ENCODE peak calls at places on chromosomes 3 and 15, in four cellular contexts. I is lower leg skin, Z is WTC11, N is HL-60. F is an unnamed sample.

GRCh38 chr3:190826018-190826417 is 36.5 kb downstream of the GMNC start:
- DNase-seq in Z (no peak), N (no peak), I (no peak), F (no peak)

GRCh38 chr15:77036537-77037474 is 34.1 kb downstream of the TSPAN3 start:
- DNase-seq in N (no peak), Z (no peak), I (no peak), F (no peak)

GRCh38 chr3:128878556-128879124 is 780 bp upstream of the ACAD9 start:
- DNase-seq in N (peak), Z (no peak), I (peak), F (peak)

GRCh38 chr3:115148142-115148790 is 1.2 kb upstream of the ZBTB20 start:
- DNase-seq in N (no peak), I (no peak), Z (no peak), F (no peak)

GRCh38 chr3:79067734-79068133 is 700.1 kb downstream of the ROBO1 start:
- DNase-seq in Z (no peak), I (no peak), N (no peak), F (no peak)

GRCh38 chr15:77173487-77173886 is 102.6 kb upstream of the TSPAN3 start:
- DNase-seq in I (no peak), N (no peak), Z (no peak), F (no peak)

GRCh38 chr3:195591220-195591619 is 7.5 kb upstream of the APOD start:
- DNase-seq in Z (no peak), I (no peak), N (no peak), F (no peak)

GRCh38 chr15:74200394-74200793 is 2.2 kb downstream of the STRA6 start:
- DNase-seq in I (peak), Z (no peak), N (no peak), F (peak)

GRCh38 chr15:42858999-42859789 is 61.4 kb downstream of the TTBK2 start:
- DNase-seq in Z (no peak), I (no peak), N (no peak), F (no peak)

GRCh38 chr3:29285356-29286070 is 4.6 kb downstream of the RBMS3 start:
- DNase-seq in Z (no peak), I (no peak), N (no peak), F (no peak)

GRCh38 chr15:64521726-64522164 is 61.4 kb downstream of the ZNF609 start:
- DNase-seq in N (peak), Z (no peak), I (peak), F (peak)

GRCh38 chr3:13170317-13170716 is 97.1 kb upstream of the IQSEC1 start:
- DNase-seq in I (no peak), Z (no peak), N (no peak), F (no peak)

GRCh38 chr3:111926266-111926676 is 52.6 kb upstream of the ABHD10 start:
- DNase-seq in Z (no peak), N (no peak), I (no peak), F (no peak)

GRCh38 chr3:132317229-132317948 is at the start of gene ACP3:
- DNase-seq in Z (no peak), N (peak), I (peak), F (peak)

GRCh38 chr3:172561894-172562664 is 38.8 kb upstream of the TNFSF10 start:
- DNase-seq in Z (no peak), I (peak), N (peak), F (no peak)

GRCh38 chr3:110664148-110664547 is 407.5 kb upstream of the NECTIN3 start:
- DNase-seq in I (no peak), N (no peak), Z (no peak), F (no peak)

GRCh38 chr15:94193906-94194305 is 37.5 kb upstream of the MCTP2 start:
- DNase-seq in I (no peak), Z (no peak), N (no peak), F (no peak)

GRCh38 chr3:31185004-31185357 is 290.5 kb upstream of the GADL1 start:
- DNase-seq in I (no peak), N (no peak), Z (no peak), F (peak)

GRCh38 chr3:13011369-13012227 is 61.6 kb downstream of the IQSEC1 start:
- DNase-seq in Z (no peak), I (no peak), N (peak), F (no peak)

GRCh38 chr3:129890125-129890524 is 3.4 kb downstream of the TMCC1 start:
- DNase-seq in N (peak), Z (no peak), I (no peak), F (no peak)

GRCh38 chr15:38868326-38869114 is 303.9 kb upstream of the RASGRP1 start:
- DNase-seq in Z (no peak), N (no peak), I (peak), F (peak)

GRCh38 chr3:52396907-52397591 is 47.9 kb downstream of the SEMA3G start:
- DNase-seq in N (no peak), Z (no peak), I (no peak), F (no peak)

GRCh38 chr3:42162462-42162861 is 71.3 kb downstream of the TRAK1 start:
- DNase-seq in N (no peak), Z (no peak), I (no peak), F (no peak)

GRCh38 chr3:134057006-134057832 is 27.5 kb upstream of the SLCO2A1 start:
- DNase-seq in I (no peak), Z (no peak), N (no peak), F (no peak)

GRCh38 chr3:129121016-129121791 is 400 bp downstream of the RAB43 start:
- DNase-seq in N (peak), I (no peak), Z (peak), F (no peak)

GRCh38 chr3:160401301-160402095 is 2.0 kb downstream of the SMC4 start:
- DNase-seq in I (no peak), N (peak), Z (no peak), F (peak)

GRCh38 chr15:58355352-58355964 is 76.3 kb upstream of the LIPC start:
- DNase-seq in I (no peak), Z (no peak), N (no peak), F (no peak)

GRCh38 chr15:64774556-64775523 is 549 bp downstream of the RBPMS2 start:
- DNase-seq in Z (peak), I (no peak), N (no peak), F (no peak)

GRCh38 chr3:13654330-13655073 is 105.6 kb downstream of the FBLN2 start:
- DNase-seq in N (no peak), I (no peak), Z (no peak), F (no peak)

GRCh38 chr3:189820365-189820720 is 189.2 kb downstream of the TP63 start:
- DNase-seq in N (no peak), I (no peak), Z (no peak), F (no peak)

GRCh38 chr15:66789029-66790025 is 87.3 kb downstream of the SMAD6 start:
- DNase-seq in I (no peak), N (peak), Z (peak), F (peak)

GRCh38 chr3:101518421-101518871 is 5.4 kb upstream of the SENP7 start:
- DNase-seq in I (no peak), N (no peak), Z (no peak), F (no peak)

GRCh38 chr3:120196333-120196732 is 88.7 kb downstream of the GPR156 start:
- DNase-seq in N (no peak), I (no peak), Z (no peak), F (no peak)

GRCh38 chr3:155244206-155244605 is 49.3 kb downstream of the STRIT1 start:
- DNase-seq in I (no peak), N (no peak), Z (no peak), F (no peak)

GRCh38 chr15:57866149-57866736 is 159.7 kb downstream of the POLR2M start:
- DNase-seq in I (no peak), Z (peak), N (peak), F (peak)

GRCh38 chr3:21073561-21073960 is 677.4 kb downstream of the ZNF385D start:
- DNase-seq in N (no peak), I (no peak), Z (no peak), F (no peak)

GRCh38 chr3:143429628-143430514 is 310.3 kb downstream of the CHST2 start:
- DNase-seq in I (no peak), Z (no peak), N (no peak), F (no peak)

GRCh38 chr3:143436231-143436930 is 316.8 kb downstream of the CHST2 start:
- DNase-seq in Z (no peak), I (no peak), N (no peak), F (no peak)

GRCh38 chr3:143430582-143430981 is 311.0 kb downstream of the CHST2 start:
- DNase-seq in N (no peak), I (no peak), Z (no peak), F (no peak)

GRCh38 chr3:143428351-143428750 is 308.8 kb downstream of the CHST2 start:
- DNase-seq in N (no peak), I (no peak), Z (no peak), F (no peak)

GRCh38 chr3:143433787-143434378 is 314.3 kb downstream of the CHST2 start:
- DNase-seq in Z (peak), I (no peak), N (no peak), F (no peak)
- TF ChIP-seq CTCF in Z (peak), I (no peak), N (peak), F (peak)

GRCh38 chr3:181212271-181212670 is 222.7 kb upstream of the DNAJC19 start:
- DNase-seq in N (no peak), I (no peak), Z (no peak), F (no peak)

GRCh38 chr3:181213347-181213746 is 223.8 kb upstream of the DNAJC19 start:
- DNase-seq in N (no peak), I (no peak), Z (no peak), F (no peak)

DNA sequence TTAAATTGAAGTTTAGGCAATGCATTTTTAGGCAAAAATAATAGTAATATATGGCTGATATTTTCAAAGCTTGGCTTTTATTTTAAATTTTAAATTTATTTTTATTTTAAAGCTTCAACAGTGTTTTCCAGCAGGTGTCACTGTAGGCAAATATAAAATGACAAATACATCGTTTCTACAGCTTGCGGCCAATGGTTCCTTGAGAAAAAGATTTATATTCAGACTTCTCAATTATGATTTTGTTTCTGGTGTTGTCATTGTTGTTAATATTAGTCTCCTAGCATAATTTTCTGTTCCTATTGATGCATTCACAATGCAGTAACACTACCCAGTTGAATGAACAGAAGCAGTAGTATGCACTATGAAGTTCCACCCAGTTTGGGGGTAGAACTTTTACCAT is 220.7 kb upstream of the DNAJC19 start:
- DNase-seq in I (no peak), N (no peak), Z (no peak), F (peak)
- TF ChIP-seq CTCF in I (no peak), N (no peak), Z (no peak), F (peak)

GRCh38 chr3:149919509-149919908 is 51.2 kb downstream of the PFN2 start:
- DNase-seq in N (no peak), Z (no peak), I (no peak), F (no peak)
- TF ChIP-seq CTCF in N (no peak), Z (no peak), I (no peak), F (no peak)

GRCh38 chr3:113258311-113258710 is 47.0 kb downstream of the BOC start:
- DNase-seq in Z (no peak), I (no peak), N (no peak), F (no peak)
- TF ChIP-seq CTCF in Z (no peak), I (no peak), N (no peak), F (peak)

DNA sequence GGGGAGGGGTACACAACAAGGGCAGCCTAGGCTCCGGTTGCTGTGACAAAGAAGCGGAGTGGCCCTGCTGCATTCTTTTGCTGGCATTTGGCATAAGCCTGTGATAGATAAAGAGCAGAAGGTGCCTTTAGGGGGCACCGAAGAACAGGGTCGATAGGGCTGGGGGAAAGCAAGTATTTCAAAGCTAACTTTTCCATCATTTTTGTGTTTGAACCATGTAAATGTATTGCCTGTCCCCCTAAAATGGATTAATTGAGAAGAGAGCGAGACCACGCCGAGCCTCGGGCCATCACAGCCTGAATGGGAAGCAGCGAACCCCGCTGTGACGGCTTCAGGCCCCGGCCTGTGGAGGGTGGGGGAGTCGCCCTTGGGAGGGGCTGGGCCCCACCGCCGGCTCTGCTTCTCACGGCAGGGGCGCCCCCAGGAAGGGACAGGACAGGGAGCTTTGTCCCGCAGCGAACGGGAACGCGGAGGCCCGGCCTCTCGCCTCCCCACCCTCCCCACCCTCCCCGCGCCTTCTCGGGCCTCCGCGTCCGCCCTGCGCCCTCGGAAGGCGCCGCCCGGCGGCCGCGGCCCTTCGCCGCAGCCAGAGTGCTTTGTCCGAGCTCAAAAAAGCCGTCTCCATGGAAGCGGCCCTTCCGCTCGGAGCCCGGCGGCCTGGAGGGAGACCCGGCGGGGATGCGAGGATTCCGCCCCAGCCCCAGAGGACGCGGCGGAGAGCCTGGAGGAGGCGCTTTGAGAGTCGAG is 32.4 kb upstream of the ALDH1L1 start:
- DNase-seq in I (no peak), Z (peak), N (no peak), F (no peak)
- TF ChIP-seq CTCF in I (no peak), Z (no peak), N (no peak), F (peak)

GRCh38 chr3:76107935-76108570 is 322.7 kb upstream of the ZNF717 start:
- DNase-seq in I (no peak), Z (peak), N (peak), F (peak)
- TF ChIP-seq CTCF in I (no peak), Z (peak), N (peak), F (peak)

GRCh38 chr3:28268989-28269388 is 27.6 kb downstream of the CMC1 start:
- DNase-seq in Z (no peak), I (no peak), N (no peak), F (no peak)
- TF ChIP-seq CTCF in Z (no peak), I (no peak), N (no peak), F (peak)

F was measured in brain microvascular endothelial cell.